ENCODE peak calls at places on chromosome 17, in five cellular contexts. F, K, U, X and M are unnamed samples.

GRCh38 chr17:63675607-63676539 is 24.1 kb downstream of the LIMD2 start:
- DNase-seq in F (peak), K (no peak), U (peak), X (no peak), M (peak)

GRCh38 chr17:61178284-61178683 is 221.4 kb upstream of the TBX2 start:
- DNase-seq in F (no peak), K (no peak), U (no peak), X (no peak), M (no peak)

GRCh38 chr17:1753767-1754429 is 8.0 kb upstream of the SERPINF1 start:
- DNase-seq in F (no peak), K (no peak), U (no peak), X (no peak), M (no peak)

GRCh38 chr17:45441536-45442310 is 9.1 kb upstream of the ARHGAP27 start:
- DNase-seq in F (no peak), K (no peak), U (no peak), X (no peak), M (no peak)

GRCh38 chr17:77728022-77728671 is 230.4 kb upstream of the TNRC6C start:
- DNase-seq in F (peak), K (peak), U (no peak), X (no peak), M (no peak)

GRCh38 chr17:79875511-79875910 is 36.3 kb upstream of the CBX4 start:
- DNase-seq in F (no peak), K (no peak), U (no peak), X (no peak), M (no peak)

GRCh38 chr17:2271985-2272702 is 31.4 kb downstream of the SMG6 start:
- DNase-seq in F (no peak), K (no peak), U (no peak), X (no peak), M (no peak)

GRCh38 chr17:14756469-14756868 is 455.6 kb downstream of the HS3ST3B1 start:
- DNase-seq in F (no peak), K (no peak), U (no peak), X (no peak), M (no peak)

GRCh38 chr17:72176516-72176851 is 55.7 kb downstream of the SOX9 start:
- DNase-seq in F (no peak), K (no peak), U (no peak), X (no peak), M (no peak)

GRCh38 chr17:15652960-15653359 is 31.2 kb downstream of the TRIM16 start:
- DNase-seq in F (no peak), K (no peak), U (no peak), X (no peak), M (no peak)

GRCh38 chr17:32388613-32389459 is 38.9 kb downstream of the ZNF207 start:
- DNase-seq in F (no peak), K (no peak), U (peak), X (no peak), M (no peak)

GRCh38 chr17:17874478-17874877 is 37.7 kb upstream of the SREBF1 start:
- DNase-seq in F (peak), K (no peak), U (peak), X (no peak), M (peak)

GRCh38 chr17:73769480-73769879 is 125.2 kb upstream of the SDK2 start:
- DNase-seq in F (no peak), K (no peak), U (no peak), X (no peak), M (no peak)

GRCh38 chr17:39981207-39982068 is 831 bp downstream of the PSMD3 start:
- DNase-seq in F (peak), K (no peak), U (peak), X (no peak), M (no peak)

GRCh38 chr17:78448356-78448993 is 70.0 kb downstream of the PGS1 start:
- DNase-seq in F (no peak), K (no peak), U (no peak), X (no peak), M (no peak)

GRCh38 chr17:58176200-58176599 is 9.4 kb downstream of the OR4D2 start:
- DNase-seq in F (peak), K (no peak), U (peak), X (peak), M (peak)

DNA sequence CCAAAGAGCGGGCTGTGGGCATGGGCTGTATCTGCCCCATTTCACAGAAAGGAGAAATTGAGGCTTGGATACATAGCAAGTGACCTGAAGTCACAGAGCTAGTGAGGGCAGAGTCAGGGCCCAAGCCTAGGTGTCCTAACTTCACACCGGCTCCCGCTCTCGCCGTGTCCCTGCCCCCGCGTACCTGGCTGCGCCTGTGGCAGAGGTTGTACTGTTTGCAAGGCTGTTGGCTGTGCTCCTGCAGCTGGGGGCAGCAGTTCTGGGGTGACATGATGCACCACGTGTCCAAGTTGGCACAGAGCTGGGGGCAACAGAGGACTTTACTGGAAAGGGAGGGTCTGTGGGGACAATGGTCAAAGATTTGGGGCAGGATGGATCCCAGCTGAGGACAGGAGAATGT is 3.4 kb downstream of the DHX58 start:
- DNase-seq in F (no peak), K (no peak), U (no peak), X (no peak), M (no peak)
- H3K23ac ChIP-seq in F (no peak), K (no peak), U (no peak), X (no peak), M (no peak)

DNA sequence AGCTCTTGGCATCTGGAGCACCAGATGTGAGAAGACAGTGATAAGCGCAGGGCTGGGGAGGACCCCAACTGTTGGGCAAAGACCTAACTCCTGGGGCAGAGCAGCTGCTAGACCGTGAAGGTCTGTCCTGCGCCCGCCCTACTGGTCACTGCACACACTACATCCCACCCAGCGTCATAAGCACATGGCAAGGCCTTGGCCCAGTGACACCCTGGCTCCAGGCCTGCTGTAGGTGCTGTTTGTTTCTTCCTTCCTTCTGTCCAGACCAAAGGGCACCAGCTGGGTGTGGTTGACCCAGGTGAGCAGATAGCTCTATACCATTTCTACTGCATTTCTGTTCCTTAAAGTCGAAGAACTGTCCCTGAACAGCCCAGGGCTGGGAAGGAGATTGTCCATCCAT is 6.4 kb downstream of the TRPV3 start:
- DNase-seq in F (no peak), K (no peak), U (no peak), X (no peak), M (no peak)
- H3K23ac ChIP-seq in F (no peak), K (no peak), U (no peak), X (no peak), M (no peak)

DNA sequence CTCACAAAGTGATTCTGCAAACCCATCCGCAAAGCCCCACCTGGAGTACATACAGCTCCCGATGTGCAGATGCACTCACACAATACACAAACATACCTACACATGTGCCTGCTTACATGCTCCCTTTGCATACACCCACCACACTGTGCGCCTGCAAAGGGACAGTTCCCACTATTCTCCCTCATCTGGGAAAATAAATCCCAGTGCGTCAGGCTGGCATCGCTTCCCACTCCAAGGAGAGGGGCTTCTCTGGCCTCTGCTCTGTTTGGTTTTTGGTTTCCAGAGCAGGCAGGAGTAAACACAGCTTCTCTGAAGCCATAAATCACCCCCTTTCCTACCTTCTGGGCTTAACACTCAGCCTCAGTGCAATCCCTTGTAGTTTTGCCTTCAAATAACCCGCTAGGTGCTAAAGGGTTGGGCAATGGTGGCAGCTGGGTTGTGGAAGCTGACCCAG is 14.7 kb downstream of the HOXB4 start:
- DNase-seq in F (no peak), K (no peak), U (peak), X (no peak), M (peak)
- H3K23ac ChIP-seq in F (no peak), K (no peak), U (peak), X (peak), M (peak)

GRCh38 chr17:41366070-41366469 is 3.5 kb downstream of the KRT33B start:
- DNase-seq in F (no peak), K (no peak), U (no peak), X (no peak), M (no peak)

GRCh38 chr17:41367426-41368075 is 2.1 kb downstream of the KRT33B start:
- DNase-seq in F (peak), K (no peak), U (peak), X (no peak), M (peak)

GRCh38 chr17:41369023-41369422 is 590 bp downstream of the KRT33B start:
- DNase-seq in F (no peak), K (no peak), U (no peak), X (no peak), M (no peak)

GRCh38 chr17:41363881-41364280 is 5.7 kb downstream of the KRT33B start:
- DNase-seq in F (no peak), K (no peak), U (no peak), X (no peak), M (no peak)

DNA sequence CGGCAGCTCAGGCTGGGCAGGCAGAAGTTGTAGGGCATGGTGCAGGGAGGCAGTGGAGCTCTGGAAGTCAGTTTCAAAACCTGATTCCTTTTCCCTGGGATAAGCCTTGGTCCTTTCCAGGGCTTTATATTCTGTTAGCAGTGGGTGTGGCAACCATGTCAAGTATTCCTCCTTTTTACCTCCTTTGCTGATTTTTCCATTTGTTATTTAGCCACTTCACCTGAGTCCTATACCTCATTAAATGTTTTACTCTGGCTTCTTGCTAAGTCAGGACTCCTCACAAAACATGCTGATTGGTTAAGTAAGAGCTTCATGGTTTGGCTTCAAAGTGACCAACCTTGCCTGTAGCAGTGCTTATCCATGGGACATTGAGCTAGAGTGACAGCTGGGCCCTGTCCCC is at the start of gene KRT33B:
- DNase-seq in F (no peak), K (no peak), U (no peak), X (no peak), M (no peak)
- H3K23ac ChIP-seq in F (no peak), K (no peak), U (no peak), X (no peak), M (no peak)

DNA sequence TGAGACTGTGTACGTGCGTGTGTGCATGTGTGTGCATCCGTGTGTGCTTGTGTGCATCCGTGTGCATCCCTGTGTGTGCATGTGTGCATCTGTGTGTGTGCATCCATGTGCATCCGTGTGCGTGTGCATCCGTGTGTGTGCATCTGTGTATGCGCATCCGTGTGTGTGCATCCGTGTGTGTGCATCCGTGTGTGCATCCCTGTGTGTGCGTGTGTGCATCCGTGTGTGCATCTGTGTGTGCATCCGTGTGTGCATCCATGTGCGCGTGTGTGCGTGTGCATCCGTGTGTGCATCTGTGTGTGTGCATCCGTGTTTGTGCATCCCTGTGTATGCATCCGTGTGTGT is 5.3 kb downstream of the ITGAE start:
- DNase-seq in F (no peak), K (no peak), U (no peak), X (no peak), M (no peak)
- H3K23ac ChIP-seq in F (no peak), K (no peak), U (no peak), X (peak), M (no peak)

GRCh38 chr17:12744298-12744697 is 45.0 kb upstream of the ARHGAP44 start:
- DNase-seq in F (peak), K (no peak), U (peak), X (no peak), M (peak)
- H3K23ac ChIP-seq in F (no peak), K (no peak), U (no peak), X (no peak), M (no peak)

GRCh38 chr17:30915833-30916611 is 5.7 kb upstream of the ADAP2 start:
- DNase-seq in F (no peak), K (no peak), U (no peak), X (no peak), M (no peak)
- H3K23ac ChIP-seq in F (no peak), K (no peak), U (no peak), X (no peak), M (no peak)

GRCh38 chr17:38539386-38539785 is 66.4 kb downstream of the SRCIN1 start:
- DNase-seq in F (no peak), K (no peak), U (no peak), X (no peak), M (no peak)

GRCh38 chr17:38538906-38539305 is 66.8 kb downstream of the SRCIN1 start:
- DNase-seq in F (no peak), K (no peak), U (no peak), X (no peak), M (no peak)

GRCh38 chr17:38534498-38534885 is 71.3 kb downstream of the SRCIN1 start:
- DNase-seq in F (no peak), K (no peak), U (no peak), X (no peak), M (no peak)

GRCh38 chr17:38535886-38536285 is 69.9 kb downstream of the SRCIN1 start:
- DNase-seq in F (no peak), K (no peak), U (no peak), X (no peak), M (no peak)

GRCh38 chr17:38536661-38537060 is 69.1 kb downstream of the SRCIN1 start:
- DNase-seq in F (peak), K (no peak), U (no peak), X (no peak), M (no peak)
- H3K23ac ChIP-seq in F (no peak), K (no peak), U (no peak), X (no peak), M (no peak)

DNA sequence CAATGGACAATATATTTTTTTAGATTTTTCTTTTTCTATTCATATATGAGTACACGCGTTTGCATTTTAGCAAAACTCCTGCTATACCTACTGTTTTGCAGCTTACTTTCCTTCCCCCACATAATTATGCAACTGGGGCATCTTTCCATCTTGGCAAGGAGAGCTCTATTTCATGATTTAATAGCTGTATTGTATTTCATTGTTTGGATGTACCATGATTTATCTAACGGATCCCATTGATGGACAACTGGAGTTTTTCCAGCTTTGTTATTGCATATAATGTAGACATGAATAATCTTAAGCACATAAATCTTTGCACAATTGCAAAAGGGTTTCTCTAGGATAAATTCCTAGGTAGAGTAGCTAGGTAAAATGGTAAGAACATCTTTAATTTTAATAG is 133.9 kb downstream of the PITPNC1 start:
- DNase-seq in F (no peak), K (no peak), U (no peak), X (no peak), M (no peak)
- H3K23ac ChIP-seq in F (no peak), K (no peak), U (no peak), X (no peak), M (no peak)